ENCODE peak calls at places on chromosomes 7 and 10, in nine cellular contexts. N is stimulated activated CD4-positive, alpha-beta T cell treated with anti-CD3 and anti-CD28 coated beads, Interleukin-1b, Interleukin-23, amount 100 ng/mL, for 4 hours; I is activated T-cell treated with anti-CD3 and anti-CD28 coated beads, Interleukin-2, amount 50 U/mL, for 72 hours; D is aorta; X is NCI-H82; Z is WERI-Rb-1; T is M059J; Q is SJSA1; Y is stimulated activated CD8-positive, alpha-beta memory T cell treated with anti-CD3 and anti-CD28 coated beads, Interleukin-2, amount 100 ng/mL, for 48 hours. O is an unnamed sample.

GRCh38 chr10:62115321-62115720 is 153.3 kb downstream of the RTKN2 start:
- DNase-seq in I (no peak), Q (no peak), Y (no peak), N (no peak), Z (no peak), D (no peak), T (no peak), X (no peak), O (no peak)

GRCh38 chr10:89414879-89415821 is 782 bp downstream of the IFIT5 start:
- DNase-seq in N (no peak), Q (peak; percentile 84), Z (peak; percentile 47), I (peak; percentile 45), Y (peak; percentile 17), X (peak; percentile 47), T (peak; percentile 56), D (peak; percentile 69), O (peak; percentile 40)

GRCh38 chr10:96345250-96345649 is 13.6 kb downstream of the OPALIN start:
- DNase-seq in Z (no peak), I (no peak), T (no peak), Y (no peak), X (no peak), D (no peak), Q (no peak), N (no peak), O (no peak)

GRCh38 chr7:35723011-35723410 is 28.1 kb upstream of the HERPUD2 start:
- DNase-seq in D (no peak), I (peak; percentile 42), Z (no peak), Y (no peak), X (no peak), Q (no peak), T (peak; percentile 58), N (no peak), O (peak; percentile 28)

GRCh38 chr7:146635200-146636032 is 518.8 kb downstream of the CNTNAP2 start:
- DNase-seq in X (peak; percentile 37), Y (no peak), T (no peak), Z (no peak), N (no peak), I (no peak), Q (no peak), D (no peak), O (no peak)

GRCh38 chr10:80541144-80541750 is 3.5 kb downstream of the SH2D4B start:
- DNase-seq in Q (no peak), X (no peak), T (no peak), D (no peak), Y (no peak), I (no peak), Z (no peak), N (no peak), O (no peak)

GRCh38 chr7:98557538-98558031 is 59.5 kb upstream of the NPTX2 start:
- DNase-seq in T (no peak), D (no peak), Q (no peak), Y (no peak), I (no peak), Z (no peak), X (peak; percentile 25), N (no peak), O (no peak)

GRCh38 chr7:135274495-135275268 is 41.0 kb downstream of the STRA8 start:
- DNase-seq in X (peak; percentile 90), D (peak; percentile 59), Z (peak; percentile 83), Y (peak; percentile 53), I (peak; percentile 83), N (peak; percentile 60), Q (peak; percentile 60), T (peak; percentile 68), O (peak; percentile 89)

GRCh38 chr7:152335900-152336571 is 99.8 kb downstream of the KMT2C start:
- DNase-seq in X (no peak), Y (no peak), I (no peak), D (no peak), Q (peak; percentile 20), N (no peak), Z (no peak), T (no peak), O (no peak)

GRCh38 chr7:90232440-90232839 is 12.5 kb upstream of the CFAP69 start:
- DNase-seq in Z (no peak), T (no peak), Q (no peak), Y (no peak), X (no peak), N (no peak), I (no peak), D (no peak), O (no peak)

GRCh38 chr7:138565451-138566114 is 105.5 kb downstream of the TRIM24 start:
- DNase-seq in I (no peak), Y (no peak), T (peak; percentile 21), D (no peak), Z (no peak), N (no peak), Q (no peak), X (no peak), O (no peak)

GRCh38 chr7:55552320-55553086 is 19.8 kb downstream of the VOPP1 start:
- DNase-seq in T (peak; percentile 89), Y (no peak), I (no peak), D (peak; percentile 81), Q (no peak), N (no peak), Z (no peak), X (no peak), O (no peak)

GRCh38 chr7:28016297-28016696 is 164.3 kb downstream of the JAZF1 start:
- DNase-seq in Y (no peak), I (no peak), T (no peak), Z (no peak), N (no peak), D (no peak), X (no peak), Q (no peak), O (no peak)

GRCh38 chr7:92246363-92247101 is 758 bp downstream of the ANKIB1 start:
- DNase-seq in I (peak; percentile 14), Y (peak; percentile 4), Q (peak; percentile 43), X (peak; percentile 64), T (peak; percentile 54), Z (peak; percentile 31), N (no peak), D (peak; percentile 44), O (peak; percentile 44)

GRCh38 chr10:74135452-74135851 is 15.2 kb downstream of the AP3M1 start:
- DNase-seq in Q (no peak), N (no peak), I (no peak), D (no peak), Z (no peak), Y (no peak), X (no peak), T (no peak), O (no peak)

GRCh38 chr7:28474267-28474618 is 61.9 kb downstream of the CREB5 start:
- DNase-seq in X (no peak), N (no peak), I (no peak), Y (no peak), Q (no peak), D (no peak), T (no peak), Z (no peak), O (no peak)

GRCh38 chr7:16066805-16067459 is 354.4 kb downstream of the CRPPA start:
- DNase-seq in X (no peak), N (no peak), D (no peak), Y (no peak), T (peak; percentile 20), I (no peak), Q (no peak), Z (no peak), O (no peak)

GRCh38 chr10:36066850-36067249 is 424.8 kb upstream of the FZD8 start:
- DNase-seq in X (no peak), Y (no peak), Z (no peak), I (no peak), N (no peak), T (no peak), D (no peak), Q (no peak), O (no peak)

GRCh38 chr10:68301790-68302502 is 29.9 kb upstream of the HNRNPH3 start:
- DNase-seq in I (no peak), D (no peak), X (peak; percentile 80), T (peak; percentile 63), Y (no peak), Z (no peak), N (no peak), Q (peak; percentile 43), O (no peak)

GRCh38 chr10:101218423-101219136 is 10.7 kb downstream of the LBX1 start:
- DNase-seq in D (no peak), X (no peak), T (no peak), Y (no peak), Q (no peak), N (no peak), I (no peak), Z (no peak), O (no peak)

GRCh38 chr10:118237930-118238329 is 104.2 kb downstream of the FAM204A start:
- DNase-seq in Q (no peak), T (no peak), I (no peak), X (no peak), Y (no peak), N (no peak), Z (no peak), D (no peak), O (no peak)

GRCh38 chr7:506921-507622 is 12.6 kb downstream of the PDGFA start:
- DNase-seq in Q (no peak), N (no peak), T (no peak), D (peak; percentile 30), I (no peak), X (no peak), Y (no peak), Z (no peak), O (no peak)

GRCh38 chr7:98779800-98780199 is 90.0 kb downstream of the TMEM130 start:
- DNase-seq in T (no peak), X (no peak), Q (no peak), N (no peak), I (no peak), Z (no peak), Y (no peak), D (no peak), O (no peak)

GRCh38 chr10:58955615-58956014 is 220.8 kb upstream of the PHYHIPL start:
- DNase-seq in T (no peak), D (no peak), N (no peak), I (no peak), Y (no peak), X (no peak), Z (no peak), Q (no peak), O (no peak)

GRCh38 chr7:134866581-134866980 is 87.1 kb downstream of the CALD1 start:
- DNase-seq in I (no peak), Z (no peak), T (no peak), X (no peak), D (no peak), Y (no peak), Q (peak; percentile 37), N (no peak), O (no peak)

GRCh38 chr10:5089869-5090268 is 4.3 kb upstream of the AKR1C3 start:
- DNase-seq in Z (no peak), Q (no peak), N (no peak), D (no peak), I (no peak), Y (no peak), T (peak; percentile 7), X (peak; percentile 26), O (peak; percentile 8)

GRCh38 chr7:98400538-98401427 is at the start of gene BAIAP2L1:
- DNase-seq in I (peak; percentile 96), N (peak; percentile 75), Z (peak; percentile 95), Y (peak; percentile 82), T (peak; percentile 82), D (peak; percentile 57), Q (peak; percentile 80), X (peak; percentile 93), O (peak; percentile 93)

GRCh38 chr7:77415474-77415821 is 701 bp downstream of the GSAP start:
- DNase-seq in Q (no peak), T (no peak), I (peak; percentile 41), D (no peak), Y (no peak), X (no peak), N (peak; percentile 12), Z (peak; percentile 25), O (peak; percentile 13)

GRCh38 chr10:29266641-29267040 is 22.2 kb upstream of the LYZL1 start:
- DNase-seq in X (no peak), T (no peak), I (no peak), N (no peak), D (no peak), Z (no peak), Y (no peak), Q (no peak), O (no peak)

GRCh38 chr10:97072851-97073665 is 112.7 kb downstream of the SLIT1 start:
- DNase-seq in D (peak; percentile 86), Q (peak; percentile 64), I (peak; percentile 90), X (peak; percentile 84), Z (peak; percentile 87), Y (peak; percentile 69), T (peak; percentile 70), N (peak; percentile 77), O (peak; percentile 94)

GRCh38 chr10:60863796-60864195 is 80.2 kb downstream of the RHOBTB1 start:
- DNase-seq in Y (no peak), N (no peak), I (no peak), X (no peak), Z (no peak), Q (no peak), D (no peak), T (no peak), O (no peak)

O was measured in activated CD8-positive, alpha-beta T cell treated with anti-CD3 and anti-CD28 coated beads for 36 hours.